ENCODE peak calls at places on chromosomes 11 and 22, in six cellular contexts. One of them, this sample, is unnamed.

GRCh38 chr11:971731-972365 is 46.2 kb downstream of the AP2A2 start:
- DNase-seq in choroid plexus epithelial cell: no peak
- DNase-seq in GM06990: no peak
- DNase-seq in astrocyte of the spinal cord: no peak
- DNase-seq in Calu3: no peak
- DNase-seq in K562: no peak
- DNase-seq in this sample: no peak

GRCh38 chr11:5300246-5300645 is 1.5 kb downstream of the OR51B4 start:
- DNase-seq in choroid plexus epithelial cell: no peak
- DNase-seq in Calu3: no peak
- DNase-seq in astrocyte of the spinal cord: no peak
- DNase-seq in K562: no peak
- DNase-seq in GM06990: no peak
- DNase-seq in this sample: no peak

GRCh38 chr11:12287009-12287373 is 90.4 kb upstream of the PARVA start:
- DNase-seq in choroid plexus epithelial cell: peak; percentile 97
- DNase-seq in K562: peak; percentile 7
- DNase-seq in GM06990: no peak
- DNase-seq in astrocyte of the spinal cord: peak; percentile 98
- DNase-seq in Calu3: peak; percentile 63
- DNase-seq in this sample: peak; percentile 94

GRCh38 chr11:110782616-110783015 is 70.4 kb upstream of the ARHGAP20 start:
- DNase-seq in K562: no peak
- DNase-seq in choroid plexus epithelial cell: no peak
- DNase-seq in GM06990: no peak
- DNase-seq in astrocyte of the spinal cord: no peak
- DNase-seq in Calu3: no peak
- DNase-seq in this sample: no peak

GRCh38 chr22:27756212-27756660 is 45.3 kb downstream of the MN1 start:
- DNase-seq in astrocyte of the spinal cord: no peak
- DNase-seq in choroid plexus epithelial cell: no peak
- DNase-seq in K562: no peak
- DNase-seq in GM06990: no peak
- DNase-seq in Calu3: no peak
- DNase-seq in this sample: no peak

GRCh38 chr11:36375348-36376314 is 79.5 kb downstream of the PRR5L start:
- DNase-seq in Calu3: no peak
- DNase-seq in choroid plexus epithelial cell: peak; percentile 60
- DNase-seq in GM06990: no peak
- DNase-seq in astrocyte of the spinal cord: peak; percentile 62
- DNase-seq in K562: no peak
- DNase-seq in this sample: no peak

GRCh38 chr11:130369141-130369691 is 54.5 kb upstream of the ZBTB44 start:
- DNase-seq in GM06990: no peak
- DNase-seq in astrocyte of the spinal cord: no peak
- DNase-seq in choroid plexus epithelial cell: no peak
- DNase-seq in Calu3: no peak
- DNase-seq in K562: no peak
- DNase-seq in this sample: no peak

GRCh38 chr22:22836635-22837034 is 51.0 kb upstream of the IGLL5 start:
- DNase-seq in K562: no peak
- DNase-seq in GM06990: no peak
- DNase-seq in choroid plexus epithelial cell: peak; percentile 13
- DNase-seq in Calu3: no peak
- DNase-seq in astrocyte of the spinal cord: no peak
- DNase-seq in this sample: peak; percentile 25

GRCh38 chr11:87466228-87466627 is 428.5 kb downstream of the TMEM135 start:
- DNase-seq in astrocyte of the spinal cord: no peak
- DNase-seq in GM06990: no peak
- DNase-seq in K562: no peak
- DNase-seq in Calu3: no peak
- DNase-seq in choroid plexus epithelial cell: no peak
- DNase-seq in this sample: peak; percentile 56

GRCh38 chr11:1652778-1653540 is 23.4 kb downstream of the KRTAP5-5 start:
- DNase-seq in astrocyte of the spinal cord: peak; percentile 42
- DNase-seq in Calu3: peak; percentile 83
- DNase-seq in K562: peak; percentile 87
- DNase-seq in choroid plexus epithelial cell: peak; percentile 59
- DNase-seq in GM06990: peak; percentile 48
- DNase-seq in this sample: peak; percentile 40

GRCh38 chr11:27616711-27617110 is 83.5 kb downstream of the BDNF start:
- DNase-seq in astrocyte of the spinal cord: no peak
- DNase-seq in Calu3: no peak
- DNase-seq in K562: no peak
- DNase-seq in GM06990: no peak
- DNase-seq in choroid plexus epithelial cell: no peak
- DNase-seq in this sample: no peak

GRCh38 chr11:121444508-121444907 is 7.6 kb upstream of the SORL1 start:
- DNase-seq in K562: no peak
- DNase-seq in astrocyte of the spinal cord: no peak
- DNase-seq in choroid plexus epithelial cell: no peak
- DNase-seq in Calu3: no peak
- DNase-seq in GM06990: no peak
- DNase-seq in this sample: no peak

GRCh38 chr11:20647976-20648565 is 21.3 kb upstream of the NELL1 start:
- DNase-seq in choroid plexus epithelial cell: peak; percentile 61
- DNase-seq in astrocyte of the spinal cord: peak; percentile 52
- DNase-seq in GM06990: no peak
- DNase-seq in K562: peak; percentile 69
- DNase-seq in Calu3: peak; percentile 61
- DNase-seq in this sample: peak; percentile 50

GRCh38 chr11:100719809-100720221 is 32.7 kb downstream of the ARHGAP42 start:
- DNase-seq in K562: peak; percentile 25
- DNase-seq in choroid plexus epithelial cell: peak; percentile 92
- DNase-seq in Calu3: peak; percentile 49
- DNase-seq in GM06990: no peak
- DNase-seq in astrocyte of the spinal cord: peak; percentile 95
- DNase-seq in this sample: peak; percentile 90

GRCh38 chr22:19064354-19065054 is 57.7 kb downstream of the DGCR2 start:
- DNase-seq in choroid plexus epithelial cell: no peak
- DNase-seq in K562: no peak
- DNase-seq in astrocyte of the spinal cord: no peak
- DNase-seq in GM06990: no peak
- DNase-seq in Calu3: no peak
- DNase-seq in this sample: no peak

GRCh38 chr11:95698939-95699562 is 90.5 kb downstream of the FAM76B start:
- DNase-seq in K562: no peak
- DNase-seq in GM06990: no peak
- DNase-seq in choroid plexus epithelial cell: peak; percentile 11
- DNase-seq in astrocyte of the spinal cord: no peak
- DNase-seq in Calu3: no peak
- DNase-seq in this sample: peak; percentile 60

GRCh38 chr11:126190792-126191191 is 20.7 kb downstream of the RPUSD4 start:
- DNase-seq in choroid plexus epithelial cell: no peak
- DNase-seq in astrocyte of the spinal cord: no peak
- DNase-seq in GM06990: no peak
- DNase-seq in K562: no peak
- DNase-seq in Calu3: no peak
- DNase-seq in this sample: no peak

GRCh38 chr11:17598700-17599459 is 51.8 kb downstream of the OTOG start:
- DNase-seq in astrocyte of the spinal cord: peak; percentile 53
- DNase-seq in choroid plexus epithelial cell: peak; percentile 79
- DNase-seq in Calu3: peak; percentile 84
- DNase-seq in GM06990: peak; percentile 32
- DNase-seq in K562: peak; percentile 67
- DNase-seq in this sample: peak; percentile 58

GRCh38 chr11:68759991-68760390 is 8.7 kb upstream of the TESMIN start:
- DNase-seq in choroid plexus epithelial cell: no peak
- DNase-seq in GM06990: no peak
- DNase-seq in Calu3: no peak
- DNase-seq in astrocyte of the spinal cord: no peak
- DNase-seq in K562: no peak
- DNase-seq in this sample: no peak

GRCh38 chr11:68753300-68753699 is 2.0 kb upstream of the TESMIN start:
- DNase-seq in astrocyte of the spinal cord: no peak
- DNase-seq in GM06990: no peak
- DNase-seq in Calu3: no peak
- DNase-seq in choroid plexus epithelial cell: no peak
- DNase-seq in K562: no peak
- DNase-seq in this sample: no peak

GRCh38 chr11:68757711-68758110 is 6.4 kb upstream of the TESMIN start:
- DNase-seq in astrocyte of the spinal cord: no peak
- DNase-seq in Calu3: no peak
- DNase-seq in GM06990: no peak
- DNase-seq in choroid plexus epithelial cell: no peak
- DNase-seq in K562: no peak
- DNase-seq in this sample: no peak

GRCh38 chr11:68751331-68751856 is at the start of gene TESMIN:
- DNase-seq in K562: peak; percentile 99
- DNase-seq in choroid plexus epithelial cell: peak; percentile 63
- DNase-seq in Calu3: peak; percentile 95
- DNase-seq in GM06990: peak; percentile 79
- DNase-seq in astrocyte of the spinal cord: peak; percentile 62
- DNase-seq in this sample: peak; percentile 54

DNA sequence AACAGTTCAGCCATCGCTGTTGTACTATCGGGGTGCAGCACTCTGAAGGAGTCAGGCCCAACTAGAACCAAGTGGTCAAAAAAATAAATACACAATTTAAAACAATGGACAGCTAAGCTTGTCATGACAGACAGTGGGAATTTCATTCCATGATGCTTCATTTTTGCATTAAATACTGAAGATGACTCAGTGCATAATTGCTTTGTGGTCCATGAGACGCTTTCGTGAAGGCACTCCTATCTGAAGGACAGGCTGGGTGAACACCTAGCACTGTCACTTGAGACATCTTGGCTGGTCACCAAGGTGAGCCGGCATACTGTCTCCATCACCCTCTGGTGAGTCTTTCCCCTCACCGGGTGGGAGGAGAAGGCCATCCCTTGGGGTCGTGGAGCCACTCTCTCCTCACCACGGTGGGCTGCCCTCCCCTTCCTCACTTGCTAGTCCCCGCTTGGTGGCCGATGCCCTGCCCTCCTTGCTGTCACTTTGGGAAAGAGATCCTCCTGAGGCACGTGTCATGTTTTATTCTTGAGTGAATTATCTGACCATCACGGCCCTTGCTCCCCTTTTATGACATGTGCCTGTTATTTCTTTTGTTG is 4.9 kb upstream of the TESMIN start:
- DNase-seq in Calu3: no peak
- DNase-seq in astrocyte of the spinal cord: no peak
- DNase-seq in K562: no peak
- DNase-seq in choroid plexus epithelial cell: no peak
- DNase-seq in GM06990: no peak
- DNase-seq in this sample: peak; percentile 10
- TF ChIP-seq CTCF in Calu3: no peak
- TF ChIP-seq CTCF in astrocyte of the spinal cord: no peak
- TF ChIP-seq CTCF in K562: no peak
- TF ChIP-seq CTCF in choroid plexus epithelial cell: no peak
- TF ChIP-seq CTCF in GM06990: no peak
- TF ChIP-seq CTCF in this sample: no peak

DNA sequence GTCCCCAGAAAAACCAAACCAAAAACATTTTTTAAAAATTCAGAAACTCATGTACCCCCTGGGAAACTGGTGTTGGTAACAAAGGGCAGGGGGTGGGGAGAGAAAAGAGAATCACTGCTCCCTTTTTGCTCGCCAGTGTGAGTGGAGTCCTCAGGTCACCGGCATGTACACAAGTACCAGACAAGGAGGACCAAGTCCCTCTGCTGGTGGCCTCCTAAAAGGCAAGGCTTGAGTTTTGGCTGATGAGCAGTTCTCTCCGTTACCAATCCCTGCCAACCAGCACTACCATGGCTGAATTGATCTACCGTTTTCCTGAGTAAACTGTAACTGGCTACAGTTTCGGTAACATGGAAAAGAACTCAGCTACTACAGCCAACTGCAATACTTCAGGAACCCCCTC is 22.0 kb downstream of the APOL5 start:
- DNase-seq in GM06990: no peak
- DNase-seq in Calu3: peak; percentile 7
- DNase-seq in choroid plexus epithelial cell: no peak
- DNase-seq in K562: no peak
- DNase-seq in astrocyte of the spinal cord: no peak
- DNase-seq in this sample: peak; percentile 28
- TF ChIP-seq CTCF in GM06990: peak; percentile 20
- TF ChIP-seq CTCF in Calu3: no peak
- TF ChIP-seq CTCF in choroid plexus epithelial cell: peak; percentile 44
- TF ChIP-seq CTCF in K562: peak; percentile 28
- TF ChIP-seq CTCF in astrocyte of the spinal cord: peak; percentile 16
- TF ChIP-seq CTCF in this sample: peak; percentile 32

DNA sequence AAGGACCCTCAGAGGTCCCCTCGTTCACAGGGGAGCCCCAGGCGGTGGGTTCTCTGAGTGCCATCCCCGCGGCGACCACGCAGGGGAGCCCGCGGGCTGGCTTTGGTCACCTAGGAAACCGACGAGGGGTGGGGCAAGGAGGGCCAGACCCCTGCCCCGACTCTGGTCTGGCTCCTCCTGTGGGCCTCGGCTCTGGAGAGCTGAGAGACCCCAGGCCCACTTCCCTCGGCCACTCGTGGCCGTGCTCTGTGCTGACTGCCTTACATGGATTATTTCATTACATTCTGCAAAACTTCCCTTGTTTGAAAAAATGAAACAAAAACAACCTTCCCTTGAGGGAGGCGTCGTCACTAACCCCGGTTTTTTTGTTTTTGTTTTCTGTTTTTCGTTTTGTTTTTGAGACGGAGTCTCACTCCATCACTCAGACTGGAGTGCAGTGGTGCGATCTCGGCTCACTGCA is 15.2 kb upstream of the CYTH4 start:
- DNase-seq in GM06990: peak; percentile 80
- DNase-seq in astrocyte of the spinal cord: no peak
- DNase-seq in Calu3: peak; percentile 80
- DNase-seq in choroid plexus epithelial cell: peak; percentile 46
- DNase-seq in K562: peak; percentile 66
- DNase-seq in this sample: no peak
- TF ChIP-seq CTCF in GM06990: peak; percentile 96
- TF ChIP-seq CTCF in astrocyte of the spinal cord: peak; percentile 92
- TF ChIP-seq CTCF in Calu3: peak; percentile 96
- TF ChIP-seq CTCF in choroid plexus epithelial cell: peak; percentile 83
- TF ChIP-seq CTCF in K562: peak; percentile 71
- TF ChIP-seq CTCF in this sample: peak; percentile 75

DNA sequence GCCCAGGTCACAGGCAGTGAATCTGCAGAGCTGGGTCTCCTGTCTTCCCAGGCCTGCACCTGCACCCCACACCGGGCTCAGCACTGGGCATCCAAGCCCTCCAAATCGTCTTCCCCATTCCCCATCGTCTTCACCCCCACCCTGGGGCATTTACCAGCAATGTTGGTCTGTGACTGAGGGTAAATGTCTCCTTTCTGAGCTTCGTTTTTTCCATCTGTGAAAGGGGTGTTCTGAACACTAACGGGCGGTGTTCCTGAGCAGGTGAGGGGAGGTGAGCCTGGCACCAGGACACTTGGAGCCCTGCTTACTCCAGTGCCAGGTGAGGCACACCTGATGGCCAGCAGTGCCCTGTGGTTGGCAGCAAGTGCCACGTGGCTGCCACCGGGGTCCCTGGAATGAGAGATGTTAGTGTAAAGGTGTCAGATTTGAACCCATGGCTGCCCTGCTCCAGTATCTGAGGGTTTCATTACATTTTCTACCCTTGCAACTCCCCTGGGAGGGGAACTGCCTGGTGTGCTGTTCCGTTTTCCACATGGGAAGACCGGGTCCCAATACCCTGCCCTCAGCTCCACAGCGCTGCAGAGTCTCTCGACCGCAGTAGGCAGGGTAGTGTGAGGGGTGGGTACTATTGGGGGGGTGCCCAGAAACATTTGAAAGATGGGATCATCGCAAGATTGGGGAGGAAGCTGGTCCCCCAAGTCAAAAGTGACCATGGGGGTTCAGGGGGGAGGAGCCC is 1.9 kb downstream of the CDC42EP1 start:
- DNase-seq in Calu3: no peak
- DNase-seq in K562: no peak
- DNase-seq in choroid plexus epithelial cell: no peak
- DNase-seq in GM06990: no peak
- DNase-seq in astrocyte of the spinal cord: no peak
- DNase-seq in this sample: no peak
- TF ChIP-seq CTCF in Calu3: no peak
- TF ChIP-seq CTCF in K562: no peak
- TF ChIP-seq CTCF in choroid plexus epithelial cell: no peak
- TF ChIP-seq CTCF in GM06990: no peak
- TF ChIP-seq CTCF in astrocyte of the spinal cord: no peak
- TF ChIP-seq CTCF in this sample: no peak